ENCODE peak calls at places on chromosome 15, in four cellular contexts. One of them, this sample, is unnamed.

GRCh38 chr15:89358435-89358754 is 23.8 kb upstream of the POLG start:
- DNase-seq in H1: no peak
- DNase-seq in SK-N-SH: no peak
- DNase-seq in HepG2: no peak
- DNase-seq in this sample: no peak

GRCh38 chr15:29401644-29402043 is 132.0 kb upstream of the NSMCE3 start:
- DNase-seq in H1: no peak
- DNase-seq in SK-N-SH: no peak
- DNase-seq in HepG2: no peak
- DNase-seq in this sample: no peak

GRCh38 chr15:78921940-78922339 is 22.9 kb downstream of the CTSH start:
- DNase-seq in H1: no peak
- DNase-seq in SK-N-SH: no peak
- DNase-seq in HepG2: no peak
- DNase-seq in this sample: no peak

GRCh38 chr15:57890351-57890750 is 175.2 kb downstream of the ALDH1A2 start:
- DNase-seq in H1: no peak
- DNase-seq in SK-N-SH: no peak
- DNase-seq in HepG2: no peak
- DNase-seq in this sample: no peak

GRCh38 chr15:95557226-95558046 is 773.1 kb upstream of the NR2F2 start:
- DNase-seq in H1: no peak
- DNase-seq in SK-N-SH: no peak
- DNase-seq in HepG2: peak
- DNase-seq in this sample: no peak

GRCh38 chr15:95108673-95109072 is 877.3 kb downstream of the MCTP2 start:
- DNase-seq in H1: no peak
- DNase-seq in SK-N-SH: no peak
- DNase-seq in HepG2: no peak
- DNase-seq in this sample: no peak

GRCh38 chr15:68572921-68573320 is 5.9 kb upstream of the CORO2B start:
- DNase-seq in H1: no peak
- DNase-seq in SK-N-SH: no peak
- DNase-seq in HepG2: no peak
- DNase-seq in this sample: no peak

GRCh38 chr15:78242128-78242527 is 7.8 kb upstream of the ACSBG1 start:
- DNase-seq in H1: no peak
- DNase-seq in SK-N-SH: peak
- DNase-seq in HepG2: peak
- DNase-seq in this sample: peak

GRCh38 chr15:80619677-80620076 is 75.4 kb upstream of the ABHD17C start:
- DNase-seq in H1: no peak
- DNase-seq in SK-N-SH: no peak
- DNase-seq in HepG2: peak
- DNase-seq in this sample: peak

GRCh38 chr15:66715736-66716667 is 14.0 kb downstream of the SMAD6 start:
- DNase-seq in H1: no peak
- DNase-seq in SK-N-SH: no peak
- DNase-seq in HepG2: no peak
- DNase-seq in this sample: no peak

GRCh38 chr15:80476036-80476435 is 71.9 kb downstream of the ARNT2 start:
- DNase-seq in H1: no peak
- DNase-seq in SK-N-SH: no peak
- DNase-seq in HepG2: no peak
- DNase-seq in this sample: no peak

GRCh38 chr15:57762302-57762701 is 55.8 kb downstream of the POLR2M start:
- DNase-seq in H1: no peak
- DNase-seq in SK-N-SH: no peak
- DNase-seq in HepG2: no peak
- DNase-seq in this sample: no peak

GRCh38 chr15:81176291-81176893 is 20.3 kb upstream of the IL16 start:
- DNase-seq in H1: no peak
- DNase-seq in SK-N-SH: no peak
- DNase-seq in HepG2: no peak
- DNase-seq in this sample: no peak

GRCh38 chr15:96037584-96037983 is 292.9 kb upstream of the NR2F2 start:
- DNase-seq in H1: no peak
- DNase-seq in SK-N-SH: no peak
- DNase-seq in HepG2: no peak
- DNase-seq in this sample: no peak

GRCh38 chr15:87354661-87355410 is 901.7 kb downstream of the NTRK3 start:
- DNase-seq in H1: no peak
- DNase-seq in SK-N-SH: no peak
- DNase-seq in HepG2: no peak
- DNase-seq in this sample: no peak

GRCh38 chr15:63019539-63020109 is 22.9 kb upstream of the TPM1 start:
- DNase-seq in H1: no peak
- DNase-seq in SK-N-SH: no peak
- DNase-seq in HepG2: peak
- DNase-seq in this sample: peak

GRCh38 chr15:66753687-66754377 is 51.8 kb downstream of the SMAD6 start:
- DNase-seq in H1: no peak
- DNase-seq in SK-N-SH: no peak
- DNase-seq in HepG2: no peak
- DNase-seq in this sample: no peak

GRCh38 chr15:101323793-101324505 is 28.9 kb upstream of the SNRPA1 start:
- DNase-seq in H1: no peak
- DNase-seq in SK-N-SH: no peak
- DNase-seq in HepG2: no peak
- DNase-seq in this sample: no peak

GRCh38 chr15:25683911-25684310 is 179.2 kb downstream of the ATP10A start:
- DNase-seq in H1: no peak
- DNase-seq in SK-N-SH: no peak
- DNase-seq in HepG2: no peak
- DNase-seq in this sample: no peak

GRCh38 chr15:98043160-98044059 is 82.9 kb downstream of the ARRDC4 start:
- DNase-seq in H1: no peak
- DNase-seq in SK-N-SH: peak
- DNase-seq in HepG2: peak
- DNase-seq in this sample: no peak

GRCh38 chr15:31473384-31474058 is 146.9 kb downstream of the KLF13 start:
- DNase-seq in H1: no peak
- DNase-seq in SK-N-SH: no peak
- DNase-seq in HepG2: no peak
- DNase-seq in this sample: no peak

GRCh38 chr15:100939786-100940185 is 20.6 kb downstream of the LRRK1 start:
- DNase-seq in H1: no peak
- DNase-seq in SK-N-SH: no peak
- DNase-seq in HepG2: no peak
- DNase-seq in this sample: no peak

GRCh38 chr15:89129123-89129815 is 41.0 kb downstream of the ABHD2 start:
- DNase-seq in H1: peak
- DNase-seq in SK-N-SH: peak
- DNase-seq in HepG2: no peak
- DNase-seq in this sample: peak

GRCh38 chr15:90869601-90870353 is 1.4 kb downstream of the FURIN start:
- DNase-seq in H1: peak
- DNase-seq in SK-N-SH: no peak
- DNase-seq in HepG2: no peak
- DNase-seq in this sample: no peak

GRCh38 chr15:45338417-45338816 is 39.9 kb downstream of the GATM start:
- DNase-seq in H1: no peak
- DNase-seq in SK-N-SH: no peak
- DNase-seq in HepG2: peak
- DNase-seq in this sample: no peak

GRCh38 chr15:73355866-73356265 is 12.9 kb downstream of the HCN4 start:
- DNase-seq in H1: no peak
- DNase-seq in SK-N-SH: no peak
- DNase-seq in HepG2: no peak
- DNase-seq in this sample: no peak

DNA sequence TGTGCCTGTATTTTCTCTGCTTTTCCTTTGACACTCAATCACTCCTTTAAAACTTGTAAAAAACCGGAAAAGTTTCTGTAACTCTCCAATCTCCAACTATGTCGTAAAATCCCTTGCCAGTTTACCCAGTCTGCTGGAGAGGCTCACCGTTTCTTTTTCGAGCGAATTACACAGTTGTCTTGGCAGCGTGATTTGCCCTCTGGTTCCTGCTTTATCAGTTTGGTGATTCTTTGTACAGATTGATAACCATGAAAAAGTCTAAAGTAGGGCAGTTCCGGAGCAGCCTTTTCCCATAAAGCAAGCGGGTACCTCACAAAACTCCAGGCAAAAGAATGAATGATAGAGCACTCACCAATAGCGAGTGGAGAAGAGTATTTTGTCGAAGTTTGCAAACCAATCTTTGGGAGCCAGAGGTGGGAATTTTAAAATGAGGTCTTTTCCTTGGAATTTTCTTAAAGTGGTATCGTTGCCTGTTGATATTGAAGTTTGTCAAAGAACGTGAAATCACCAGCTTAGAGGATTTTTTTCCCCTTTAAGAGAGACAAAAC is at the start of gene TTC23:
- DNase-seq in H1: no peak
- DNase-seq in SK-N-SH: no peak
- DNase-seq in HepG2: peak
- DNase-seq in this sample: peak
- TF ChIP-seq JUND in H1: no peak
- TF ChIP-seq JUND in SK-N-SH: no peak
- TF ChIP-seq JUND in HepG2: no peak
- TF ChIP-seq JUND in this sample: no peak

DNA sequence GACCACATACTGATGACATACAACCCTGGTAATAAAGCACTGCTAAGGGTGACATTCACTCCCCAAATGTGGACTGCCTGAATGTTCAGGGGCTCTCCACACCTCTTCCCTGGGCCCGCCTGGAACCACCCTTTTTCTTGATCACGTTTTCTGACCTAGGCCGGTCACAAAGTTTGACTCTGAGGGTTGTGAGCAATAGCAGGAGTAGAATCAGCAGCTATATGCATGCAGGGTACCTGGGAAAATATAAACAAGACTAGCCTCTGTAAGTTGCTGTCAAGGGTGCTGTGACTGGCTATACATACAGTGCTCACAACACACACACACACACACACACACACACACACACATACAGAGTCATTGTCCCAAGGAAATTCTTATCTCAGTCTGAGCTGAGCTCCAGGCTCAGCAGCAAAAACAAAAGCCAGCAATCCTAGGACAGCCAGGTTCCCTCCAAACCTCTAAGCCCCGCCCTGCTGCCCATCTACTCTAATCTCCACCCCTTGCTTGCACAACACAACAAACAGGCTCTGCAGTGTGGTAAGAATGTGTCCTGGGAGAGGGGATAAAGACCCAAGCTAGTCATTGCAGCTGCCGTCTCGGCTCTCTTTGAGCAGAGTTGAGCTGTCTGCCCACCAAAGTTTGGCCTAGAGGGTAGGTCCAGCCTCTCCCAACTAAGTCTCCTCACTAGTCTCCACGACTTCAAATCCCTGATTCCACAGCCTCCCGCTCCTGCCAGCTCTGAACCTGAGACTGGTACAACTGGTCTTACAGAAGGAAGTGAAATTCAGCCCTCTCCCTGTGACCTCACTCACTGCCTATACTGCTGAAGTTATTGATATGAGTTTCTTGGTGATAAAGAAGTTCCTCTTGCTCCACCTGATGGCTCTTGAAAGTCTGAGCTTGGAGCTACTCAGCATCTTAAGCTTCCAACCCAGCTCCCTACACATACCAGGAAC is 2.2 kb downstream of the BMF start:
- DNase-seq in H1: no peak
- DNase-seq in SK-N-SH: no peak
- DNase-seq in HepG2: peak
- DNase-seq in this sample: peak
- TF ChIP-seq JUND in H1: no peak
- TF ChIP-seq JUND in SK-N-SH: no peak
- TF ChIP-seq JUND in HepG2: no peak
- TF ChIP-seq JUND in this sample: no peak

DNA sequence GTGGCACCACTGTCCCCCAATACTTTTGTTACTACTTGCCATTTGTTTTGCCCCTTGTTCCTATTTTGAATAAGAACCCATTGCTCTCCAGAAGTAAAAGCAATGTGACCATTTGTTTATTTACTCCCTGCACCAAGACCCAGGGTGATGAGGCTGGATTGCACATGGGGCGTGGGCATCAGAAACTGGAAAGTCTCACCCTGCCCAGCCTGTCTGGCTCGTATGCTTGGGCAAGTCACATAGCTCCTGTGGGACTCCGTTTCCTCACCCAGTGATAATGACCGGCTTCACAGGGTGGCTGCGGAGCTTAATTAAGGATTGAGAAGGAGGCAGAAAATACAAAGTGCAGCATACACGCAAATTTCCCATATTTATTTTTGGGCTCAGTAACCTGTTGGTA is 167.7 kb upstream of the ICE2 start:
- DNase-seq in H1: no peak
- DNase-seq in SK-N-SH: no peak
- DNase-seq in HepG2: no peak
- DNase-seq in this sample: no peak
- TF ChIP-seq JUND in H1: no peak
- TF ChIP-seq JUND in SK-N-SH: no peak
- TF ChIP-seq JUND in HepG2: no peak
- TF ChIP-seq JUND in this sample: no peak

DNA sequence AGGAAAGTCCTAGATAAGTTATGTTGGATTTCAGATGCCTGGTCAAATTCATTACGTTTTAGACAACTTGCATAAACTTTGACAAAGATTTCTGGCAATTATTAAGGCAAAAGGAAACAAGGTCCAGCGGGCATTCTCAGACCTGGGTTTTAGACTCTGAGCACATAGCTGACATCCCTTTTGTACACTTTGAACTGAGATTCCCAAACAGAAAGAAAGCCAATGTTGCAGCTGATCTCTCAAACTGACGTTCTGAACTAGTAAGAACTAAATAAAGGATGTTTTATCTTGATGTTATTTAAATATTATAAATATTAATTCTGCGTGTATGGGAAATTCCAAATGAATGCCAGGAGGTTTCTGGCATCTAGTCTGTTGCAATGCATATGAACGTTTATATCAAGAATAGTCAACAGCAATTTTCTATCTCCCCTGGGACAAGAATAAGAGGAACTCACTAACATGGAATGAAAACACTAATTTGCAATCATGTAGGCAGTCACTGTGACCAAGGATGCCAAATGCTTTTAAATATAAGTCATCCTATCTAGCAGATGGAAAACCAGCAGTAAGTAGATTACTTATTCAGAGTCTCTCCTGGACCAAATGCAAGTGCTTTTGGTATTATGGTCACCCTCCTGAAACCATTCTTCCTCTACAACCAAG is 202.1 kb downstream of the GREM1 start:
- DNase-seq in H1: no peak
- DNase-seq in SK-N-SH: no peak
- DNase-seq in HepG2: no peak
- DNase-seq in this sample: no peak
- TF ChIP-seq JUND in H1: no peak
- TF ChIP-seq JUND in SK-N-SH: no peak
- TF ChIP-seq JUND in HepG2: no peak
- TF ChIP-seq JUND in this sample: no peak

This sample was measured in T47D.